ENCODE peak calls at places on chromosomes 3 and 15, in seven cellular contexts. H is globus pallidus; T is stimulated activated CD4-positive, alpha-beta T cell treated with anti-CD3 and anti-CD28 coated beads, Interleukin-1b, Interleukin-23, amount 100 ng/mL, for 1 hour; V is amygdala; B is adrenal gland; S is Ammon's horn; A is psoas muscle. G is an unnamed sample.

GRCh38 chr15:69160976-69161877 is 792 bp downstream of the GLCE start:
- DNase-seq in H (peak), T (peak), V (peak), B (peak), S (peak), A (peak), G (no peak)

GRCh38 chr3:38130631-38131065 is 6.3 kb downstream of the ACAA1 start:
- DNase-seq in A (no peak), S (no peak), V (no peak), B (no peak), H (no peak), T (no peak), G (no peak)

GRCh38 chr15:66294157-66294931 is 976 bp downstream of the DIS3L start:
- DNase-seq in A (no peak), B (no peak), S (peak), V (no peak), T (peak), H (peak), G (no peak)

GRCh38 chr3:31958721-31959152 is 22.3 kb downstream of the OSBPL10 start:
- DNase-seq in B (no peak), H (no peak), V (no peak), S (no peak), T (no peak), A (no peak), G (no peak)

GRCh38 chr3:194801378-194802124 is 115.9 kb downstream of the FAM43A start:
- DNase-seq in H (peak), T (no peak), S (no peak), V (no peak), A (no peak), B (no peak), G (no peak)

GRCh38 chr3:14877404-14877803 is 58.6 kb downstream of the FGD5 start:
- DNase-seq in S (no peak), B (no peak), T (no peak), H (no peak), V (no peak), A (no peak), G (no peak)

GRCh38 chr15:51203797-51204196 is 109.1 kb upstream of the TNFAIP8L3 start:
- DNase-seq in A (no peak), T (no peak), S (no peak), V (no peak), B (no peak), H (no peak), G (no peak)

GRCh38 chr15:80141916-80142598 is 10.7 kb upstream of the FAH start:
- DNase-seq in B (no peak), A (no peak), T (no peak), H (no peak), S (no peak), V (no peak), G (no peak)

GRCh38 chr15:34583399-34584320 is at the start of gene GOLGA8B:
- DNase-seq in B (peak), T (peak), A (peak), V (peak), S (peak), H (peak), G (no peak)

GRCh38 chr15:28961391-28961790 is 75.6 kb downstream of the APBA2 start:
- DNase-seq in B (no peak), T (no peak), A (no peak), H (no peak), S (no peak), V (no peak), G (no peak)

GRCh38 chr15:36584511-36584910 is 5.1 kb downstream of the CDIN1 start:
- DNase-seq in B (no peak), H (no peak), T (no peak), S (no peak), V (no peak), A (no peak), G (no peak)

GRCh38 chr15:70710714-70711113 is 52.6 kb downstream of the UACA start:
- DNase-seq in S (no peak), A (no peak), T (no peak), B (no peak), H (no peak), V (no peak), G (no peak)

GRCh38 chr15:42349178-42349577 is 10.1 kb upstream of the CAPN3 start:
- DNase-seq in H (no peak), S (no peak), A (no peak), V (no peak), T (no peak), B (no peak), G (no peak)

GRCh38 chr3:194587438-194587931 is 45.7 kb downstream of the TMEM44 start:
- DNase-seq in B (no peak), A (peak), V (no peak), H (peak), T (no peak), S (peak), G (no peak)

GRCh38 chr15:83100072-83100646 is 7.3 kb upstream of the TM6SF1 start:
- DNase-seq in B (no peak), S (peak), T (no peak), H (peak), A (no peak), V (no peak), G (no peak)

GRCh38 chr15:31483053-31483923 is 156.7 kb downstream of the KLF13 start:
- DNase-seq in A (no peak), H (no peak), B (no peak), S (no peak), T (no peak), V (no peak), G (no peak)

GRCh38 chr15:98969126-98969735 is 38.4 kb downstream of the PGPEP1L start:
- DNase-seq in H (no peak), B (no peak), A (no peak), T (no peak), V (no peak), S (no peak), G (no peak)

GRCh38 chr3:32347286-32348125 is 44.1 kb upstream of the CMTM7 start:
- DNase-seq in S (no peak), H (no peak), B (peak), T (no peak), A (peak), V (no peak), G (no peak)

GRCh38 chr3:108406661-108407206 is 103.7 kb downstream of the MYH15 start:
- DNase-seq in B (peak), V (no peak), T (no peak), S (peak), H (peak), A (no peak), G (peak)

GRCh38 chr3:36653095-36653494 is 111.3 kb downstream of the DCLK3 start:
- DNase-seq in V (no peak), S (no peak), B (no peak), H (no peak), A (no peak), T (no peak), G (no peak)

GRCh38 chr3:23276913-23277658 is 74.0 kb downstream of the UBE2E2 start:
- DNase-seq in H (no peak), A (no peak), V (no peak), T (no peak), B (no peak), S (no peak), G (no peak)

GRCh38 chr15:64314456-64314855 is 41.5 kb downstream of the CSNK1G1 start:
- DNase-seq in V (no peak), A (no peak), T (no peak), H (no peak), B (no peak), S (no peak), G (no peak)

GRCh38 chr3:126472277-126473006 is 3.2 kb downstream of the ZXDC start:
- DNase-seq in T (no peak), A (peak), S (peak), V (peak), H (peak), B (peak), G (peak)

GRCh38 chr3:42067324-42067723 is 23.8 kb upstream of the TRAK1 start:
- DNase-seq in S (no peak), H (no peak), B (no peak), T (no peak), V (no peak), A (no peak), G (no peak)

GRCh38 chr15:94008101-94009080 is 223.0 kb upstream of the MCTP2 start:
- DNase-seq in T (no peak), V (no peak), B (no peak), A (peak), S (no peak), H (no peak), G (no peak)

GRCh38 chr15:71182522-71182921 is 67.3 kb downstream of the THSD4 start:
- DNase-seq in S (no peak), H (no peak), T (no peak), A (no peak), B (no peak), V (no peak), G (no peak)

GRCh38 chr15:74869726-74870407 is 3.3 kb downstream of the SCAMP2 start:
- DNase-seq in B (peak), V (peak), T (no peak), S (peak), A (peak), H (peak), G (no peak)

GRCh38 chr3:137259709-137260108 is 301.9 kb downstream of the IL20RB start:
- DNase-seq in V (no peak), H (no peak), S (no peak), T (no peak), A (no peak), B (no peak), G (no peak)

GRCh38 chr3:139534992-139535879 is 4.3 kb downstream of the RBP1 start:
- DNase-seq in H (peak), T (no peak), S (peak), A (peak), V (no peak), B (peak), G (no peak)

GRCh38 chr3:15646924-15647511 is 45.5 kb downstream of the BTD start:
- DNase-seq in S (no peak), A (peak), V (no peak), B (peak), T (no peak), H (no peak), G (no peak)

GRCh38 chr15:70447511-70447910 is 315.8 kb downstream of the UACA start:
- DNase-seq in A (no peak), T (no peak), H (no peak), V (no peak), S (no peak), B (no peak), G (no peak)

GRCh38 chr3:144380832-144381231 is 409.2 kb downstream of the DIPK2A start:
- DNase-seq in B (no peak), T (no peak), V (no peak), H (peak), A (no peak), S (peak), G (no peak)

GRCh38 chr3:43526956-43527355 is 94.9 kb downstream of the ANO10 start:
- DNase-seq in V (no peak), A (no peak), S (no peak), B (no peak), H (no peak), T (no peak), G (no peak)

GRCh38 chr15:22811640-22812039 is 25.2 kb downstream of the NIPA1 start:
- DNase-seq in A (no peak), T (no peak), B (peak), S (peak), V (no peak), H (peak), G (no peak)

GRCh38 chr3:10004506-10004905 is 17.9 kb upstream of the EMC3 start:
- DNase-seq in S (no peak), B (no peak), A (no peak), H (no peak), T (no peak), V (no peak), G (no peak)

GRCh38 chr3:69196876-69197275 is 74.5 kb upstream of the LMOD3 start:
- DNase-seq in V (no peak), H (no peak), T (no peak), B (no peak), A (no peak), S (no peak), G (no peak)

GRCh38 chr3:34305266-34305665 is 506.8 kb downstream of the PDCD6IP start:
- DNase-seq in V (no peak), S (no peak), B (no peak), T (no peak), H (no peak), A (no peak), G (no peak)